ENCODE peak calls at places on chromosome 1, in five cellular contexts. One of them, this sample, is unnamed.

GRCh38 chr1:207844374-207844773 is 66.6 kb downstream of the CD34 start:
- DNase-seq in upper lobe of right lung: no peak
- DNase-seq in breast epithelium: no peak
- DNase-seq in hepatocyte: no peak
- DNase-seq in esophagus muscularis mucosa: no peak
- DNase-seq in this sample: no peak

GRCh38 chr1:37159102-37159501 is 124.8 kb upstream of the GRIK3 start:
- DNase-seq in upper lobe of right lung: no peak
- DNase-seq in breast epithelium: no peak
- DNase-seq in hepatocyte: no peak
- DNase-seq in esophagus muscularis mucosa: peak; percentile 26
- DNase-seq in this sample: no peak

GRCh38 chr1:2544875-2545638 is 11.1 kb upstream of the TNFRSF14 start:
- DNase-seq in upper lobe of right lung: no peak
- DNase-seq in breast epithelium: no peak
- DNase-seq in hepatocyte: peak; percentile 34
- DNase-seq in esophagus muscularis mucosa: no peak
- DNase-seq in this sample: no peak

GRCh38 chr1:207021139-207021861 is 11.3 kb downstream of the C1orf116 start:
- DNase-seq in upper lobe of right lung: no peak
- DNase-seq in breast epithelium: no peak
- DNase-seq in hepatocyte: no peak
- DNase-seq in esophagus muscularis mucosa: peak; percentile 66
- DNase-seq in this sample: no peak

GRCh38 chr1:235504122-235504493 is at the start of gene B3GALNT2:
- DNase-seq in upper lobe of right lung: no peak
- DNase-seq in breast epithelium: no peak
- DNase-seq in hepatocyte: no peak
- DNase-seq in esophagus muscularis mucosa: no peak
- DNase-seq in this sample: no peak

GRCh38 chr1:178649582-178650350 is 75.3 kb upstream of the RALGPS2 start:
- DNase-seq in upper lobe of right lung: no peak
- DNase-seq in breast epithelium: no peak
- DNase-seq in hepatocyte: no peak
- DNase-seq in esophagus muscularis mucosa: no peak
- DNase-seq in this sample: no peak

GRCh38 chr1:56527548-56528302 is 51.6 kb downstream of the PLPP3 start:
- DNase-seq in upper lobe of right lung: no peak
- DNase-seq in breast epithelium: no peak
- DNase-seq in hepatocyte: no peak
- DNase-seq in esophagus muscularis mucosa: no peak
- DNase-seq in this sample: no peak

GRCh38 chr1:246267426-246267825 is 239.7 kb downstream of the SMYD3 start:
- DNase-seq in upper lobe of right lung: no peak
- DNase-seq in breast epithelium: no peak
- DNase-seq in hepatocyte: no peak
- DNase-seq in esophagus muscularis mucosa: no peak
- DNase-seq in this sample: no peak

GRCh38 chr1:228655796-228656394 is 79.4 kb upstream of the RHOU start:
- DNase-seq in upper lobe of right lung: no peak
- DNase-seq in breast epithelium: no peak
- DNase-seq in hepatocyte: no peak
- DNase-seq in esophagus muscularis mucosa: no peak
- DNase-seq in this sample: no peak

GRCh38 chr1:91381844-91382243 is 22.8 kb downstream of the HFM1 start:
- DNase-seq in upper lobe of right lung: no peak
- DNase-seq in breast epithelium: no peak
- DNase-seq in hepatocyte: no peak
- DNase-seq in esophagus muscularis mucosa: no peak
- DNase-seq in this sample: no peak

GRCh38 chr1:68994096-68994495 is 497.2 kb upstream of the DEPDC1 start:
- DNase-seq in upper lobe of right lung: no peak
- DNase-seq in breast epithelium: no peak
- DNase-seq in hepatocyte: no peak
- DNase-seq in esophagus muscularis mucosa: no peak
- DNase-seq in this sample: no peak

GRCh38 chr1:89725016-89725380 is 92.1 kb downstream of the LRRC8C start:
- DNase-seq in upper lobe of right lung: no peak
- DNase-seq in breast epithelium: no peak
- DNase-seq in hepatocyte: peak; percentile 27
- DNase-seq in esophagus muscularis mucosa: no peak
- DNase-seq in this sample: no peak

GRCh38 chr1:29962356-29962755 is 726.0 kb downstream of the PTPRU start:
- DNase-seq in upper lobe of right lung: no peak
- DNase-seq in breast epithelium: no peak
- DNase-seq in hepatocyte: no peak
- DNase-seq in esophagus muscularis mucosa: no peak
- DNase-seq in this sample: no peak

GRCh38 chr1:29532285-29532684 is 296.0 kb downstream of the PTPRU start:
- DNase-seq in upper lobe of right lung: no peak
- DNase-seq in breast epithelium: no peak
- DNase-seq in hepatocyte: no peak
- DNase-seq in esophagus muscularis mucosa: no peak
- DNase-seq in this sample: no peak

GRCh38 chr1:152162826-152163463 is 3.9 kb upstream of the RPTN start:
- DNase-seq in upper lobe of right lung: no peak
- DNase-seq in breast epithelium: no peak
- DNase-seq in hepatocyte: no peak
- DNase-seq in esophagus muscularis mucosa: no peak
- DNase-seq in this sample: no peak

GRCh38 chr1:14553711-14554110 is 44.8 kb upstream of the KAZN start:
- DNase-seq in upper lobe of right lung: no peak
- DNase-seq in breast epithelium: no peak
- DNase-seq in hepatocyte: no peak
- DNase-seq in esophagus muscularis mucosa: no peak
- DNase-seq in this sample: no peak

GRCh38 chr1:110591956-110592355 is 14.2 kb downstream of the KCNA2 start:
- DNase-seq in upper lobe of right lung: no peak
- DNase-seq in breast epithelium: no peak
- DNase-seq in hepatocyte: no peak
- DNase-seq in esophagus muscularis mucosa: no peak
- DNase-seq in this sample: no peak

GRCh38 chr1:13737388-13737787 is 37.4 kb downstream of the PRDM2 start:
- DNase-seq in upper lobe of right lung: no peak
- DNase-seq in breast epithelium: no peak
- DNase-seq in hepatocyte: no peak
- DNase-seq in esophagus muscularis mucosa: no peak
- DNase-seq in this sample: no peak

GRCh38 chr1:23816361-23816760 is 8.9 kb downstream of the HMGCL start:
- DNase-seq in upper lobe of right lung: no peak
- DNase-seq in breast epithelium: no peak
- DNase-seq in hepatocyte: no peak
- DNase-seq in esophagus muscularis mucosa: no peak
- DNase-seq in this sample: no peak

GRCh38 chr1:243409284-243409683 is 153.4 kb downstream of the SDCCAG8 start:
- DNase-seq in upper lobe of right lung: no peak
- DNase-seq in breast epithelium: no peak
- DNase-seq in hepatocyte: no peak
- DNase-seq in esophagus muscularis mucosa: no peak
- DNase-seq in this sample: no peak

GRCh38 chr1:109161836-109162606 is 48.1 kb downstream of the ELAPOR1 start:
- DNase-seq in upper lobe of right lung: peak; percentile 73
- DNase-seq in breast epithelium: peak; percentile 57
- DNase-seq in hepatocyte: peak; percentile 40
- DNase-seq in esophagus muscularis mucosa: no peak
- DNase-seq in this sample: no peak

GRCh38 chr1:223729906-223730305 is 17.6 kb downstream of the CAPN2 start:
- DNase-seq in upper lobe of right lung: no peak
- DNase-seq in breast epithelium: no peak
- DNase-seq in hepatocyte: no peak
- DNase-seq in esophagus muscularis mucosa: no peak
- DNase-seq in this sample: no peak

GRCh38 chr1:37567023-37567422 is 10.3 kb downstream of the DNALI1 start:
- DNase-seq in upper lobe of right lung: no peak
- DNase-seq in breast epithelium: no peak
- DNase-seq in hepatocyte: peak; percentile 56
- DNase-seq in esophagus muscularis mucosa: no peak
- DNase-seq in this sample: no peak

GRCh38 chr1:221575605-221576004 is 166.3 kb downstream of the DUSP10 start:
- DNase-seq in upper lobe of right lung: no peak
- DNase-seq in breast epithelium: no peak
- DNase-seq in hepatocyte: peak; percentile 16
- DNase-seq in esophagus muscularis mucosa: no peak
- DNase-seq in this sample: no peak

GRCh38 chr1:153538315-153538821 is 2.4 kb downstream of the S100A5 start:
- DNase-seq in upper lobe of right lung: peak; percentile 47
- DNase-seq in breast epithelium: peak; percentile 57
- DNase-seq in hepatocyte: peak; percentile 44
- DNase-seq in esophagus muscularis mucosa: no peak
- DNase-seq in this sample: peak; percentile 41

GRCh38 chr1:230682882-230683610 is 30.9 kb downstream of the AGT start:
- DNase-seq in upper lobe of right lung: no peak
- DNase-seq in breast epithelium: no peak
- DNase-seq in hepatocyte: no peak
- DNase-seq in esophagus muscularis mucosa: no peak
- DNase-seq in this sample: no peak

GRCh38 chr1:145720556-145720877 is 1.2 kb downstream of the CD160 start:
- DNase-seq in upper lobe of right lung: no peak
- DNase-seq in breast epithelium: no peak
- DNase-seq in hepatocyte: peak; percentile 17
- DNase-seq in esophagus muscularis mucosa: no peak
- DNase-seq in this sample: no peak

GRCh38 chr1:183291802-183292515 is 105.9 kb downstream of the LAMC2 start:
- DNase-seq in upper lobe of right lung: no peak
- DNase-seq in breast epithelium: peak; percentile 45
- DNase-seq in hepatocyte: peak; percentile 45
- DNase-seq in esophagus muscularis mucosa: no peak
- DNase-seq in this sample: no peak

DNA sequence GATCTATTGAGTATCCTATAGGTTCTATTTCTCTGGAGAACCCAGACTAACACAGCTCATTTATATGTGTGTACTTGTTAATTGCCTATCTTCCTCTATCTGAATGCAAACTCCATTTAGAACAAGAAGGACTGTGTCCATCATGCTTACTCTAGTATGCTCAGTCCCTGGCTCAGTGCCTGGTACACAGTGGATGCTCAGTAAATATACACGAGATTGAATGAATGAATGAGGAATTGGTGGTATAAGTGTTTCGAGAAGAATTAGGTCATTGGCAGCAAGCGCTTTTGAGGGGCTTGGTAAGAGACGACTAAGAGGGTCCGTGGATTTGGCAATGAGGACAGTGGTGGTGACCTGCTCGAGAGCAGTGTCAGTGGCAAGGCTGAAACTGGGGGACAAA is 112.5 kb downstream of the CSMD2 start:
- DNase-seq in upper lobe of right lung: no peak
- DNase-seq in breast epithelium: no peak
- DNase-seq in hepatocyte: no peak
- DNase-seq in esophagus muscularis mucosa: no peak
- DNase-seq in this sample: no peak
- H3K36me3 ChIP-seq in upper lobe of right lung: no peaks in the 10 kb centered on the region
- H3K36me3 ChIP-seq in breast epithelium: no peaks in the 10 kb centered on the region
- H3K36me3 ChIP-seq in hepatocyte: no peaks in the 10 kb centered on the region
- H3K36me3 ChIP-seq in esophagus muscularis mucosa: no peaks in the 10 kb centered on the region
- H3K36me3 ChIP-seq in this sample: no peaks in the 10 kb centered on the region

DNA sequence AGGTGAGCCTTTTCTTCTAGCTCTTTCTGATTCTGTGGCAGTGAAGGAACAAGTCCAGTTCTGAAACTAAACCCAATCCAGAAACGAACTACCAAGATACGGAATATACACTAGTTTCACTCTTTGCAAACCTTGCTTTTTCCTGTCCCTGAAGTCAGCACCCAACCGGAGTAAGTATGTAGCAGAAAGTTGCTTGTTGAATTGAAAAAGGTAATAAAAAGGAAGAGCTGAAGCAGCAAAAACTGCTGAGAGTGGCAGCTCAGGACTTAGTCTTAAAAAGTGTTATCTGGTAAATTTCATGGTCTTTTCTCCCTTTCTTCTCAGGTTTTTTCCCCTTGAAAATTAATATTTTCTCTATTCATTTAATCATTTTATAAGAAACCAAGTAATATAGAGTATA is 9.4 kb upstream of the NT5C1A start:
- DNase-seq in upper lobe of right lung: no peak
- DNase-seq in breast epithelium: no peak
- DNase-seq in hepatocyte: no peak
- DNase-seq in esophagus muscularis mucosa: no peak
- DNase-seq in this sample: no peak
- H3K4me3 ChIP-seq in upper lobe of right lung: no peak overlapping the region
- H3K4me3 ChIP-seq in breast epithelium: no peak overlapping the region
- H3K4me3 ChIP-seq in hepatocyte: no peak overlapping the region
- H3K4me3 ChIP-seq in esophagus muscularis mucosa: no peak overlapping the region
- H3K4me3 ChIP-seq in this sample: no peak overlapping the region

GRCh38 chr1:27504588-27505419 is 14.8 kb upstream of the WASF2 start:
- DNase-seq in upper lobe of right lung: no peak
- DNase-seq in breast epithelium: peak; percentile 87
- DNase-seq in hepatocyte: peak; percentile 78
- DNase-seq in esophagus muscularis mucosa: no peak
- DNase-seq in this sample: no peak

GRCh38 chr1:27496604-27497155 is 6.7 kb upstream of the WASF2 start:
- DNase-seq in upper lobe of right lung: no peak
- DNase-seq in breast epithelium: no peak
- DNase-seq in hepatocyte: peak; percentile 59
- DNase-seq in esophagus muscularis mucosa: no peak
- DNase-seq in this sample: no peak

GRCh38 chr1:27503961-27504587 is 14.1 kb upstream of the WASF2 start:
- DNase-seq in upper lobe of right lung: no peak
- DNase-seq in breast epithelium: no peak
- DNase-seq in hepatocyte: no peak
- DNase-seq in esophagus muscularis mucosa: no peak
- DNase-seq in this sample: no peak

GRCh38 chr1:27503033-27503432 is 13.1 kb upstream of the WASF2 start:
- DNase-seq in upper lobe of right lung: no peak
- DNase-seq in breast epithelium: no peak
- DNase-seq in hepatocyte: no peak
- DNase-seq in esophagus muscularis mucosa: no peak
- DNase-seq in this sample: no peak

GRCh38 chr1:27499142-27499541 is 9.2 kb upstream of the WASF2 start:
- DNase-seq in upper lobe of right lung: no peak
- DNase-seq in breast epithelium: no peak
- DNase-seq in hepatocyte: no peak
- DNase-seq in esophagus muscularis mucosa: no peak
- DNase-seq in this sample: no peak
- H3K36me3 ChIP-seq in upper lobe of right lung: no peaks in the 10 kb centered on the region
- H3K36me3 ChIP-seq in breast epithelium: no peaks in the 10 kb centered on the region
- H3K36me3 ChIP-seq in hepatocyte: no peaks in the 10 kb centered on the region
- H3K36me3 ChIP-seq in esophagus muscularis mucosa: no peaks in the 10 kb centered on the region
- H3K36me3 ChIP-seq in this sample: no peaks in the 10 kb centered on the region

GRCh38 chr1:11858613-11858967 is at the start of gene NPPB:
- DNase-seq in upper lobe of right lung: no peak
- DNase-seq in breast epithelium: no peak
- DNase-seq in hepatocyte: no peak
- DNase-seq in esophagus muscularis mucosa: no peak
- DNase-seq in this sample: no peak
- H3K4me3 ChIP-seq in upper lobe of right lung: no peak within 1 kb of the TSS
- H3K4me3 ChIP-seq in breast epithelium: no peak within 1 kb of the TSS
- H3K4me3 ChIP-seq in hepatocyte: no peak within 1 kb of the TSS
- H3K4me3 ChIP-seq in esophagus muscularis mucosa: no peak within 1 kb of the TSS
- H3K4me3 ChIP-seq in this sample: no peak within 1 kb of the TSS

GRCh38 chr1:198079432-198079951 is 77.3 kb upstream of the NEK7 start:
- DNase-seq in upper lobe of right lung: no peak
- DNase-seq in breast epithelium: no peak
- DNase-seq in hepatocyte: peak; percentile 19
- DNase-seq in esophagus muscularis mucosa: no peak
- DNase-seq in this sample: no peak
- H3K36me3 ChIP-seq in upper lobe of right lung: no peaks in the 10 kb centered on the region
- H3K36me3 ChIP-seq in breast epithelium: no peaks in the 10 kb centered on the region
- H3K36me3 ChIP-seq in hepatocyte: no peaks in the 10 kb centered on the region
- H3K36me3 ChIP-seq in esophagus muscularis mucosa: no peaks in the 10 kb centered on the region
- H3K36me3 ChIP-seq in this sample: no peaks in the 10 kb centered on the region